ENCODE peak calls at places on chromosome 4, in eight cellular contexts. One of them, this sample, is unnamed.

GRCh38 chr4:41257257-41257900 is 651 bp downstream of the UCHL1 start:
- DNase-seq in suprapubic skin: no peak
- DNase-seq in Peyer's patch: peak
- DNase-seq in adrenal gland: no peak
- DNase-seq in body of pancreas: peak
- DNase-seq in IMR-90: peak
- DNase-seq in A549: peak
- DNase-seq in uterus: no peak
- DNase-seq in this sample: peak

GRCh38 chr4:102843938-102844337 is 16.6 kb upstream of the UBE2D3 start:
- DNase-seq in suprapubic skin: no peak
- DNase-seq in Peyer's patch: no peak
- DNase-seq in adrenal gland: no peak
- DNase-seq in body of pancreas: no peak
- DNase-seq in IMR-90: no peak
- DNase-seq in A549: no peak
- DNase-seq in uterus: no peak
- DNase-seq in this sample: no peak

GRCh38 chr4:53916431-53916889 is 147.9 kb downstream of the CHIC2 start:
- DNase-seq in suprapubic skin: no peak
- DNase-seq in Peyer's patch: no peak
- DNase-seq in adrenal gland: no peak
- DNase-seq in body of pancreas: no peak
- DNase-seq in IMR-90: peak
- DNase-seq in A549: no peak
- DNase-seq in uterus: no peak
- DNase-seq in this sample: no peak

GRCh38 chr4:8473198-8473919 is 32.8 kb downstream of the TRMT44 start:
- DNase-seq in suprapubic skin: no peak
- DNase-seq in Peyer's patch: no peak
- DNase-seq in adrenal gland: no peak
- DNase-seq in body of pancreas: no peak
- DNase-seq in IMR-90: no peak
- DNase-seq in A549: no peak
- DNase-seq in uterus: peak
- DNase-seq in this sample: no peak

GRCh38 chr4:173521474-173522159 is 8.4 kb downstream of the HAND2 start:
- DNase-seq in suprapubic skin: no peak
- DNase-seq in Peyer's patch: no peak
- DNase-seq in adrenal gland: no peak
- DNase-seq in body of pancreas: no peak
- DNase-seq in IMR-90: no peak
- DNase-seq in A549: no peak
- DNase-seq in uterus: no peak
- DNase-seq in this sample: no peak

GRCh38 chr4:176622251-176622968 is 170.3 kb downstream of the VEGFC start:
- DNase-seq in suprapubic skin: no peak
- DNase-seq in Peyer's patch: no peak
- DNase-seq in adrenal gland: no peak
- DNase-seq in body of pancreas: no peak
- DNase-seq in IMR-90: peak
- DNase-seq in A549: no peak
- DNase-seq in uterus: no peak
- DNase-seq in this sample: no peak

GRCh38 chr4:114191496-114191895 is 212.0 kb upstream of the ARSJ start:
- DNase-seq in suprapubic skin: no peak
- DNase-seq in Peyer's patch: no peak
- DNase-seq in adrenal gland: no peak
- DNase-seq in body of pancreas: no peak
- DNase-seq in IMR-90: no peak
- DNase-seq in A549: no peak
- DNase-seq in uterus: no peak
- DNase-seq in this sample: no peak

GRCh38 chr4:185219551-185220344 is 10.3 kb downstream of the SNX25 start:
- DNase-seq in suprapubic skin: no peak
- DNase-seq in Peyer's patch: no peak
- DNase-seq in adrenal gland: peak
- DNase-seq in body of pancreas: peak
- DNase-seq in IMR-90: peak
- DNase-seq in A549: no peak
- DNase-seq in uterus: peak
- DNase-seq in this sample: peak

GRCh38 chr4:87543835-87544461 is 14.8 kb upstream of the SPARCL1 start:
- DNase-seq in suprapubic skin: no peak
- DNase-seq in Peyer's patch: no peak
- DNase-seq in adrenal gland: peak
- DNase-seq in body of pancreas: peak
- DNase-seq in IMR-90: peak
- DNase-seq in A549: peak
- DNase-seq in uterus: peak
- DNase-seq in this sample: peak

GRCh38 chr4:106615961-106616360 is 247.4 kb upstream of the GIMD1 start:
- DNase-seq in suprapubic skin: no peak
- DNase-seq in Peyer's patch: no peak
- DNase-seq in adrenal gland: no peak
- DNase-seq in body of pancreas: no peak
- DNase-seq in IMR-90: no peak
- DNase-seq in A549: no peak
- DNase-seq in uterus: no peak
- DNase-seq in this sample: no peak

GRCh38 chr4:142566243-142566642 is 279.9 kb downstream of the INPP4B start:
- DNase-seq in suprapubic skin: no peak
- DNase-seq in Peyer's patch: no peak
- DNase-seq in adrenal gland: no peak
- DNase-seq in body of pancreas: no peak
- DNase-seq in IMR-90: no peak
- DNase-seq in A549: no peak
- DNase-seq in uterus: no peak
- DNase-seq in this sample: no peak

GRCh38 chr4:16171831-16172230 is 54.4 kb downstream of the TAPT1 start:
- DNase-seq in suprapubic skin: no peak
- DNase-seq in Peyer's patch: no peak
- DNase-seq in adrenal gland: no peak
- DNase-seq in body of pancreas: no peak
- DNase-seq in IMR-90: no peak
- DNase-seq in A549: no peak
- DNase-seq in uterus: no peak
- DNase-seq in this sample: no peak

GRCh38 chr4:185689407-185689806 is 122.6 kb downstream of the SORBS2 start:
- DNase-seq in suprapubic skin: no peak
- DNase-seq in Peyer's patch: no peak
- DNase-seq in adrenal gland: no peak
- DNase-seq in body of pancreas: no peak
- DNase-seq in IMR-90: no peak
- DNase-seq in A549: no peak
- DNase-seq in uterus: no peak
- DNase-seq in this sample: no peak

GRCh38 chr4:92268642-92269041 is 35.1 kb upstream of the GRID2 start:
- DNase-seq in suprapubic skin: no peak
- DNase-seq in Peyer's patch: no peak
- DNase-seq in adrenal gland: no peak
- DNase-seq in body of pancreas: no peak
- DNase-seq in IMR-90: no peak
- DNase-seq in A549: no peak
- DNase-seq in uterus: no peak
- DNase-seq in this sample: no peak

GRCh38 chr4:8818063-8818881 is 53.4 kb downstream of the HMX1 start:
- DNase-seq in suprapubic skin: peak
- DNase-seq in Peyer's patch: no peak
- DNase-seq in adrenal gland: peak
- DNase-seq in body of pancreas: no peak
- DNase-seq in IMR-90: no peak
- DNase-seq in A549: no peak
- DNase-seq in uterus: no peak
- DNase-seq in this sample: peak

GRCh38 chr4:8725071-8725841 is 132.7 kb downstream of the CPZ start:
- DNase-seq in suprapubic skin: peak
- DNase-seq in Peyer's patch: peak
- DNase-seq in adrenal gland: no peak
- DNase-seq in body of pancreas: no peak
- DNase-seq in IMR-90: no peak
- DNase-seq in A549: no peak
- DNase-seq in uterus: peak
- DNase-seq in this sample: peak

GRCh38 chr4:102466298-102466697 is 34.9 kb upstream of the NFKB1 start:
- DNase-seq in suprapubic skin: no peak
- DNase-seq in Peyer's patch: no peak
- DNase-seq in adrenal gland: no peak
- DNase-seq in body of pancreas: no peak
- DNase-seq in IMR-90: peak
- DNase-seq in A549: no peak
- DNase-seq in uterus: no peak
- DNase-seq in this sample: no peak

GRCh38 chr4:74654230-74654681 is 140.1 kb downstream of the BTC start:
- DNase-seq in suprapubic skin: no peak
- DNase-seq in Peyer's patch: no peak
- DNase-seq in adrenal gland: no peak
- DNase-seq in body of pancreas: no peak
- DNase-seq in IMR-90: peak
- DNase-seq in A549: peak
- DNase-seq in uterus: no peak
- DNase-seq in this sample: no peak

GRCh38 chr4:69122476-69122875 is 26.2 kb downstream of the UGT2B7 start:
- DNase-seq in suprapubic skin: no peak
- DNase-seq in Peyer's patch: no peak
- DNase-seq in adrenal gland: no peak
- DNase-seq in body of pancreas: no peak
- DNase-seq in IMR-90: no peak
- DNase-seq in A549: no peak
- DNase-seq in uterus: no peak
- DNase-seq in this sample: no peak
- TF ChIP-seq POLR2A in suprapubic skin: no peak
- TF ChIP-seq POLR2A in Peyer's patch: no peak
- TF ChIP-seq POLR2A in adrenal gland: no peak
- TF ChIP-seq POLR2A in body of pancreas: no peak
- TF ChIP-seq POLR2A in IMR-90: no peak
- TF ChIP-seq POLR2A in A549: no peak
- TF ChIP-seq POLR2A in uterus: no peak
- TF ChIP-seq POLR2A in this sample: no peak

GRCh38 chr4:31021008-31021407 is 300.8 kb downstream of the PCDH7 start:
- DNase-seq in suprapubic skin: no peak
- DNase-seq in Peyer's patch: no peak
- DNase-seq in adrenal gland: no peak
- DNase-seq in body of pancreas: no peak
- DNase-seq in IMR-90: no peak
- DNase-seq in A549: no peak
- DNase-seq in uterus: no peak
- DNase-seq in this sample: no peak

GRCh38 chr4:31023724-31024123 is 303.6 kb downstream of the PCDH7 start:
- DNase-seq in suprapubic skin: no peak
- DNase-seq in Peyer's patch: no peak
- DNase-seq in adrenal gland: no peak
- DNase-seq in body of pancreas: no peak
- DNase-seq in IMR-90: no peak
- DNase-seq in A549: no peak
- DNase-seq in uterus: no peak
- DNase-seq in this sample: no peak

GRCh38 chr4:31022702-31023101 is 302.5 kb downstream of the PCDH7 start:
- DNase-seq in suprapubic skin: no peak
- DNase-seq in Peyer's patch: no peak
- DNase-seq in adrenal gland: no peak
- DNase-seq in body of pancreas: no peak
- DNase-seq in IMR-90: no peak
- DNase-seq in A549: no peak
- DNase-seq in uterus: no peak
- DNase-seq in this sample: no peak

GRCh38 chr4:31023109-31023508 is 302.9 kb downstream of the PCDH7 start:
- DNase-seq in suprapubic skin: no peak
- DNase-seq in Peyer's patch: no peak
- DNase-seq in adrenal gland: no peak
- DNase-seq in body of pancreas: no peak
- DNase-seq in IMR-90: no peak
- DNase-seq in A549: no peak
- DNase-seq in uterus: no peak
- DNase-seq in this sample: no peak

GRCh38 chr4:31026216-31026615 is 306.0 kb downstream of the PCDH7 start:
- DNase-seq in suprapubic skin: no peak
- DNase-seq in Peyer's patch: no peak
- DNase-seq in adrenal gland: no peak
- DNase-seq in body of pancreas: no peak
- DNase-seq in IMR-90: no peak
- DNase-seq in A549: no peak
- DNase-seq in uterus: no peak
- DNase-seq in this sample: no peak
- H3K27ac ChIP-seq in suprapubic skin: no peak
- H3K27ac ChIP-seq in Peyer's patch: no peak
- H3K27ac ChIP-seq in adrenal gland: no peak
- H3K27ac ChIP-seq in body of pancreas: no peak
- H3K27ac ChIP-seq in IMR-90: no peak
- H3K27ac ChIP-seq in A549: no peak
- H3K27ac ChIP-seq in uterus: no peak
- H3K27ac ChIP-seq in this sample: no peak

DNA sequence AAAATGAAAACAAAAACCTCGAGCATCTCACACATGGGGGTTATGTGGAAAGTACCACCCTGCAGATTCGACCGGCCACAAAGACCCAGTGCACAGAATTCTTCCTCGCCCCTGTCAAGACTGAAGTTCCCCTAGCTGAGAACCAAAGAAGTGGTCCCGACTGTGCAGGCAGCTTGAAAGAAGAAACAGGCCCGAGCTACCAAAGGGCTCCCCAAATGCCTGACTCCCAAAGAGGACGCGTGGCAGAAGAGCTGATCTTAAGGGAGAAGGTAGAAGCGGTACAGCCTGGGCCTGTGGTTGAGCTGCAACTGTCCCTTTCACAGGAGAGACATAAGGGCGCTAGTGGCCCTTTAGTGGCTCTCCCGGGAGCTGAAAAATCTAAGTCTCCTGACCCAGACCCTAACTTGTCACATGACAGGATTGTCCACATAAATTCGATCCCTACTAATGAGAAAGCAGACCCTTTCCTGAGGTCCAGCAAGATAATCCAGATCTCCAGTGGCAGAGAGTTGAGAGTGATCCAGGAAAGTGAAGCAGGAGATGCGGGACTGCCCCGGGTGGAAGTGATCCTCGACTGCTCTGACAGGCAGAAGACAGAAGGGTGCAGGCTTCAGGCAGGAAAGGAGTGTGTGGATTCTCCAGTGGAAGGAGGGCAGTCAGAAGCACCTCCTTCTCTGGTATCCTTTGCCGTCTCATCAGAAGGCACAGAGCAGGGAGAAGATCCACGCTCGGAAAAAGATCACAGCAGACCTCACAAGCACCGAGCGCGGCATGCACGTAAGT is 108.8 kb upstream of the MYOZ2 start:
- DNase-seq in suprapubic skin: no peak
- DNase-seq in Peyer's patch: no peak
- DNase-seq in adrenal gland: no peak
- DNase-seq in body of pancreas: no peak
- DNase-seq in IMR-90: no peak
- DNase-seq in A549: peak
- DNase-seq in uterus: peak
- DNase-seq in this sample: no peak
- TF ChIP-seq POLR2A in suprapubic skin: no peak
- TF ChIP-seq POLR2A in Peyer's patch: no peak
- TF ChIP-seq POLR2A in adrenal gland: no peak
- TF ChIP-seq POLR2A in body of pancreas: no peak
- TF ChIP-seq POLR2A in IMR-90: no peak
- TF ChIP-seq POLR2A in A549: peak
- TF ChIP-seq POLR2A in uterus: peak
- TF ChIP-seq POLR2A in this sample: no peak

GRCh38 chr4:5888706-5889696 is 3.9 kb downstream of the CRMP1 start:
- DNase-seq in suprapubic skin: no peak
- DNase-seq in Peyer's patch: no peak
- DNase-seq in adrenal gland: no peak
- DNase-seq in body of pancreas: no peak
- DNase-seq in IMR-90: no peak
- DNase-seq in A549: no peak
- DNase-seq in uterus: no peak
- DNase-seq in this sample: no peak
- H3K27ac ChIP-seq in suprapubic skin: no peak
- H3K27ac ChIP-seq in Peyer's patch: no peak
- H3K27ac ChIP-seq in adrenal gland: no peak
- H3K27ac ChIP-seq in body of pancreas: no peak
- H3K27ac ChIP-seq in IMR-90: no peak
- H3K27ac ChIP-seq in A549: peak
- H3K27ac ChIP-seq in uterus: no peak
- H3K27ac ChIP-seq in this sample: no peak